ENCODE peak calls at places on chromosomes 12 and 14, in ten cellular contexts. P is AG08395; G is mucosa of gallbladder; V is germinal center; N is right lobe of liver; L is colonic mucosa; K is nucleus accumbens; C is stimulated activated CD4-positive, alpha-beta T cell treated with anti-CD3 and anti-CD28 coated beads, TNF-alpha, amount 100 ng/mL, for 24 hours; Y is activated T-cell treated with anti-CD3 and anti-CD28 coated beads, Interleukin-2, amount 50 U/mL, for 72 hours; Q is dermis blood vessel endothelial cell. R is an unnamed sample.

GRCh38 chr12:115577401-115577800 is 700.1 kb downstream of the MED13L start:
- DNase-seq in P (no peak), G (no peak), V (no peak), N (no peak), L (no peak), K (no peak), C (no peak), Y (no peak), Q (no peak), R (no peak)

GRCh38 chr12:108804361-108804949 is 52.9 kb downstream of the SSH1 start:
- DNase-seq in P (peak), G (peak), V (no peak), N (no peak), L (peak), K (no peak), C (no peak), Y (no peak), Q (no peak), R (no peak)

GRCh38 chr14:51597511-51597920 is 54.2 kb upstream of the FRMD6 start:
- DNase-seq in P (peak), G (no peak), V (no peak), N (no peak), L (no peak), K (no peak), C (no peak), Y (no peak), Q (no peak), R (no peak)

GRCh38 chr12:119182701-119183493 is 4.2 kb downstream of the HSPB8 start:
- DNase-seq in P (peak), G (no peak), V (no peak), N (no peak), L (no peak), K (no peak), C (no peak), Y (no peak), Q (peak), R (peak)

GRCh38 chr14:54785111-54785777 is 117.4 kb downstream of the GCH1 start:
- DNase-seq in P (no peak), G (no peak), V (no peak), N (peak), L (no peak), K (no peak), C (no peak), Y (no peak), Q (no peak), R (no peak)

GRCh38 chr12:82047480-82047879 is 288.3 kb upstream of the PPFIA2 start:
- DNase-seq in P (no peak), G (no peak), V (no peak), N (no peak), L (no peak), K (no peak), C (no peak), Y (no peak), Q (no peak), R (no peak)

GRCh38 chr14:104752338-104752734 is 611 bp upstream of the SIVA1 start:
- DNase-seq in P (no peak), G (no peak), V (no peak), N (no peak), L (no peak), K (no peak), C (no peak), Y (no peak), Q (no peak), R (no peak)

GRCh38 chr14:91140672-91141071 is 26.8 kb downstream of the DGLUCY start:
- DNase-seq in P (peak), G (no peak), V (no peak), N (no peak), L (peak), K (no peak), C (no peak), Y (no peak), Q (peak), R (peak)

GRCh38 chr12:7479784-7480183 is 23.8 kb downstream of the CD163 start:
- DNase-seq in P (peak), G (no peak), V (no peak), N (no peak), L (no peak), K (no peak), C (no peak), Y (no peak), Q (no peak), R (no peak)

GRCh38 chr12:100716949-100717732 is 77.4 kb upstream of the ANO4 start:
- DNase-seq in P (peak), G (no peak), V (peak), N (no peak), L (no peak), K (no peak), C (no peak), Y (no peak), Q (no peak), R (no peak)

GRCh38 chr14:72715215-72715909 is 178.5 kb downstream of the DPF3 start:
- DNase-seq in P (no peak), G (no peak), V (no peak), N (no peak), L (no peak), K (no peak), C (no peak), Y (no peak), Q (no peak), R (peak)

GRCh38 chr12:22037952-22038351 is 8.1 kb upstream of the CMAS start:
- DNase-seq in P (no peak), G (no peak), V (no peak), N (no peak), L (no peak), K (no peak), C (no peak), Y (no peak), Q (no peak), R (no peak)

GRCh38 chr12:92145481-92145730 is 240 bp downstream of the BTG1 start:
- DNase-seq in P (no peak), G (no peak), V (peak), N (no peak), L (no peak), K (no peak), C (no peak), Y (no peak), Q (no peak), R (no peak)

GRCh38 chr12:81723361-81723760 is 35.8 kb downstream of the PPFIA2 start:
- DNase-seq in P (no peak), G (no peak), V (no peak), N (no peak), L (no peak), K (no peak), C (no peak), Y (no peak), Q (no peak), R (no peak)

GRCh38 chr12:47160296-47161244 is 80.8 kb upstream of the AMIGO2 start:
- DNase-seq in P (no peak), G (no peak), V (no peak), N (no peak), L (no peak), K (no peak), C (no peak), Y (no peak), Q (no peak), R (no peak)

GRCh38 chr12:69621551-69621950 is 10.8 kb upstream of the LRRC10 start:
- DNase-seq in P (no peak), G (no peak), V (no peak), N (no peak), L (no peak), K (no peak), C (no peak), Y (no peak), Q (no peak), R (no peak)

GRCh38 chr14:93936245-93936644 is 9.1 kb downstream of the FAM181A start:
- DNase-seq in P (no peak), G (no peak), V (peak), N (no peak), L (no peak), K (no peak), C (no peak), Y (no peak), Q (peak), R (peak)

GRCh38 chr12:91889059-91889458 is 256.6 kb downstream of the BTG1 start:
- DNase-seq in P (no peak), G (no peak), V (no peak), N (no peak), L (no peak), K (no peak), C (no peak), Y (no peak), Q (no peak), R (no peak)

GRCh38 chr12:123998960-123999359 is 25.9 kb downstream of the ZNF664 start:
- DNase-seq in P (peak), G (no peak), V (no peak), N (no peak), L (no peak), K (no peak), C (no peak), Y (no peak), Q (no peak), R (no peak)

GRCh38 chr14:101460521-101460920 is 100.8 kb upstream of the DIO3 start:
- DNase-seq in P (no peak), G (no peak), V (no peak), N (peak), L (no peak), K (no peak), C (no peak), Y (no peak), Q (no peak), R (no peak)

GRCh38 chr12:121223283-121223946 is 13.5 kb downstream of the P2RX4 start:
- DNase-seq in P (no peak), G (no peak), V (no peak), N (no peak), L (peak), K (no peak), C (no peak), Y (peak), Q (peak), R (no peak)

GRCh38 chr12:45416161-45416560 is 200.3 kb downstream of the ANO6 start:
- DNase-seq in P (no peak), G (no peak), V (peak), N (no peak), L (no peak), K (no peak), C (no peak), Y (no peak), Q (no peak), R (no peak)

GRCh38 chr14:102182190-102182589 is 42.5 kb downstream of the WDR20 start:
- DNase-seq in P (peak), G (no peak), V (no peak), N (no peak), L (no peak), K (no peak), C (no peak), Y (peak), Q (peak), R (peak)

R was measured in midbrain.